ENCODE peak calls at places on chromosomes 3 and 15, in nine cellular contexts. One of them, this sample, is unnamed.

GRCh38 chr3:39850707-39851014 is 41.3 kb downstream of the MYRIP start:
- DNase-seq in WERI-Rb-1: no peak
- DNase-seq in neural progenitor cell: no peak
- DNase-seq in choroid plexus epithelial cell: no peak
- DNase-seq in heart left ventricle: no peak
- DNase-seq in GM12865: no peak
- DNase-seq in CD8-positive, alpha-beta T cell: no peak
- DNase-seq in adrenal gland: no peak
- DNase-seq in cardiac muscle cell: no peak
- DNase-seq in this sample: no peak

GRCh38 chr3:141876891-141877561 is 583 bp downstream of the ATP1B3 start:
- DNase-seq in cardiac muscle cell: peak
- DNase-seq in choroid plexus epithelial cell: peak
- DNase-seq in WERI-Rb-1: peak
- DNase-seq in neural progenitor cell: peak
- DNase-seq in heart left ventricle: peak
- DNase-seq in GM12865: peak
- DNase-seq in adrenal gland: peak
- DNase-seq in CD8-positive, alpha-beta T cell: peak
- DNase-seq in this sample: no peak

GRCh38 chr3:134244921-134245320 is 5.7 kb downstream of the RYK start:
- DNase-seq in heart left ventricle: no peak
- DNase-seq in cardiac muscle cell: no peak
- DNase-seq in adrenal gland: no peak
- DNase-seq in neural progenitor cell: no peak
- DNase-seq in CD8-positive, alpha-beta T cell: no peak
- DNase-seq in choroid plexus epithelial cell: no peak
- DNase-seq in GM12865: no peak
- DNase-seq in WERI-Rb-1: no peak
- DNase-seq in this sample: no peak

GRCh38 chr3:142586803-142587406 is 8.4 kb upstream of the ATR start:
- DNase-seq in adrenal gland: peak
- DNase-seq in CD8-positive, alpha-beta T cell: no peak
- DNase-seq in choroid plexus epithelial cell: peak
- DNase-seq in heart left ventricle: no peak
- DNase-seq in GM12865: peak
- DNase-seq in neural progenitor cell: peak
- DNase-seq in WERI-Rb-1: peak
- DNase-seq in cardiac muscle cell: peak
- DNase-seq in this sample: no peak

GRCh38 chr3:126132751-126133511 is 47.5 kb downstream of the ALDH1L1 start:
- DNase-seq in neural progenitor cell: peak
- DNase-seq in adrenal gland: no peak
- DNase-seq in CD8-positive, alpha-beta T cell: no peak
- DNase-seq in cardiac muscle cell: peak
- DNase-seq in WERI-Rb-1: peak
- DNase-seq in choroid plexus epithelial cell: peak
- DNase-seq in GM12865: no peak
- DNase-seq in heart left ventricle: no peak
- DNase-seq in this sample: no peak

GRCh38 chr3:123431658-123432323 is 17.1 kb downstream of the ADCY5 start:
- DNase-seq in WERI-Rb-1: no peak
- DNase-seq in heart left ventricle: no peak
- DNase-seq in CD8-positive, alpha-beta T cell: no peak
- DNase-seq in GM12865: no peak
- DNase-seq in choroid plexus epithelial cell: no peak
- DNase-seq in cardiac muscle cell: no peak
- DNase-seq in neural progenitor cell: no peak
- DNase-seq in adrenal gland: no peak
- DNase-seq in this sample: no peak

GRCh38 chr3:30751610-30752299 is 142.7 kb downstream of the GADL1 start:
- DNase-seq in heart left ventricle: no peak
- DNase-seq in neural progenitor cell: peak
- DNase-seq in choroid plexus epithelial cell: peak
- DNase-seq in cardiac muscle cell: peak
- DNase-seq in WERI-Rb-1: peak
- DNase-seq in CD8-positive, alpha-beta T cell: peak
- DNase-seq in GM12865: peak
- DNase-seq in adrenal gland: peak
- DNase-seq in this sample: no peak

GRCh38 chr3:52062499-52062898 is 6.1 kb upstream of the DUSP7 start:
- DNase-seq in GM12865: peak
- DNase-seq in CD8-positive, alpha-beta T cell: no peak
- DNase-seq in cardiac muscle cell: peak
- DNase-seq in heart left ventricle: no peak
- DNase-seq in neural progenitor cell: no peak
- DNase-seq in choroid plexus epithelial cell: peak
- DNase-seq in WERI-Rb-1: no peak
- DNase-seq in adrenal gland: peak
- DNase-seq in this sample: peak

GRCh38 chr3:50525191-50525590 is 21.8 kb upstream of the CACNA2D2 start:
- DNase-seq in GM12865: no peak
- DNase-seq in CD8-positive, alpha-beta T cell: no peak
- DNase-seq in choroid plexus epithelial cell: no peak
- DNase-seq in heart left ventricle: no peak
- DNase-seq in WERI-Rb-1: peak
- DNase-seq in adrenal gland: no peak
- DNase-seq in cardiac muscle cell: no peak
- DNase-seq in neural progenitor cell: no peak
- DNase-seq in this sample: no peak

GRCh38 chr15:82045179-82045891 is 483 bp downstream of the MEX3B start:
- DNase-seq in cardiac muscle cell: peak
- DNase-seq in adrenal gland: peak
- DNase-seq in heart left ventricle: peak
- DNase-seq in choroid plexus epithelial cell: peak
- DNase-seq in CD8-positive, alpha-beta T cell: no peak
- DNase-seq in GM12865: peak
- DNase-seq in WERI-Rb-1: peak
- DNase-seq in neural progenitor cell: peak
- DNase-seq in this sample: no peak

GRCh38 chr3:158097141-158097540 is 9.1 kb downstream of the SHOX2 start:
- DNase-seq in GM12865: no peak
- DNase-seq in choroid plexus epithelial cell: no peak
- DNase-seq in heart left ventricle: no peak
- DNase-seq in neural progenitor cell: no peak
- DNase-seq in CD8-positive, alpha-beta T cell: no peak
- DNase-seq in adrenal gland: no peak
- DNase-seq in cardiac muscle cell: no peak
- DNase-seq in WERI-Rb-1: no peak
- DNase-seq in this sample: no peak
- H3K4me3 ChIP-seq in GM12865: peak
- H3K4me3 ChIP-seq in choroid plexus epithelial cell: no peak
- H3K4me3 ChIP-seq in heart left ventricle: no peak
- H3K4me3 ChIP-seq in neural progenitor cell: no peak
- H3K4me3 ChIP-seq in CD8-positive, alpha-beta T cell: no peak
- H3K4me3 ChIP-seq in adrenal gland: no peak
- H3K4me3 ChIP-seq in cardiac muscle cell: peak
- H3K4me3 ChIP-seq in WERI-Rb-1: no peak
- H3K4me3 ChIP-seq in this sample: no peak

GRCh38 chr3:194424373-194424772 is 25.3 kb upstream of the GP5 start:
- DNase-seq in heart left ventricle: no peak
- DNase-seq in WERI-Rb-1: no peak
- DNase-seq in cardiac muscle cell: no peak
- DNase-seq in adrenal gland: no peak
- DNase-seq in choroid plexus epithelial cell: no peak
- DNase-seq in GM12865: no peak
- DNase-seq in CD8-positive, alpha-beta T cell: no peak
- DNase-seq in neural progenitor cell: no peak
- DNase-seq in this sample: no peak
- TF ChIP-seq CTCF in heart left ventricle: no peak
- TF ChIP-seq CTCF in WERI-Rb-1: no peak
- TF ChIP-seq CTCF in cardiac muscle cell: no peak
- TF ChIP-seq CTCF in adrenal gland: no peak
- TF ChIP-seq CTCF in choroid plexus epithelial cell: no peak
- TF ChIP-seq CTCF in GM12865: no peak
- TF ChIP-seq CTCF in CD8-positive, alpha-beta T cell: no peak
- TF ChIP-seq CTCF in neural progenitor cell: no peak
- TF ChIP-seq CTCF in this sample: no peak

GRCh38 chr3:186258968-186259367 is 103.1 kb downstream of the DGKG start:
- DNase-seq in adrenal gland: no peak
- DNase-seq in CD8-positive, alpha-beta T cell: no peak
- DNase-seq in neural progenitor cell: peak
- DNase-seq in GM12865: no peak
- DNase-seq in choroid plexus epithelial cell: no peak
- DNase-seq in heart left ventricle: no peak
- DNase-seq in cardiac muscle cell: no peak
- DNase-seq in WERI-Rb-1: peak
- DNase-seq in this sample: no peak

GRCh38 chr3:186251948-186252619 is 110.0 kb downstream of the DGKG start:
- DNase-seq in neural progenitor cell: no peak
- DNase-seq in GM12865: no peak
- DNase-seq in WERI-Rb-1: no peak
- DNase-seq in choroid plexus epithelial cell: peak
- DNase-seq in heart left ventricle: peak
- DNase-seq in CD8-positive, alpha-beta T cell: no peak
- DNase-seq in cardiac muscle cell: peak
- DNase-seq in adrenal gland: peak
- DNase-seq in this sample: no peak

GRCh38 chr3:186254676-186255665 is 107.1 kb downstream of the DGKG start:
- DNase-seq in adrenal gland: peak
- DNase-seq in heart left ventricle: peak
- DNase-seq in WERI-Rb-1: no peak
- DNase-seq in cardiac muscle cell: peak
- DNase-seq in neural progenitor cell: no peak
- DNase-seq in GM12865: peak
- DNase-seq in choroid plexus epithelial cell: no peak
- DNase-seq in CD8-positive, alpha-beta T cell: no peak
- DNase-seq in this sample: no peak

GRCh38 chr3:186257866-186258265 is 104.2 kb downstream of the DGKG start:
- DNase-seq in neural progenitor cell: no peak
- DNase-seq in CD8-positive, alpha-beta T cell: no peak
- DNase-seq in choroid plexus epithelial cell: peak
- DNase-seq in heart left ventricle: no peak
- DNase-seq in WERI-Rb-1: no peak
- DNase-seq in GM12865: no peak
- DNase-seq in adrenal gland: no peak
- DNase-seq in cardiac muscle cell: peak
- DNase-seq in this sample: no peak

GRCh38 chr3:186255703-186256331 is 106.2 kb downstream of the DGKG start:
- DNase-seq in heart left ventricle: no peak
- DNase-seq in GM12865: peak
- DNase-seq in neural progenitor cell: peak
- DNase-seq in CD8-positive, alpha-beta T cell: no peak
- DNase-seq in choroid plexus epithelial cell: no peak
- DNase-seq in WERI-Rb-1: peak
- DNase-seq in cardiac muscle cell: no peak
- DNase-seq in adrenal gland: peak
- DNase-seq in this sample: no peak
- H3K4me3 ChIP-seq in heart left ventricle: no peak
- H3K4me3 ChIP-seq in GM12865: no peak
- H3K4me3 ChIP-seq in neural progenitor cell: no peak
- H3K4me3 ChIP-seq in CD8-positive, alpha-beta T cell: no peak
- H3K4me3 ChIP-seq in choroid plexus epithelial cell: no peak
- H3K4me3 ChIP-seq in WERI-Rb-1: no peak
- H3K4me3 ChIP-seq in cardiac muscle cell: no peak
- H3K4me3 ChIP-seq in adrenal gland: peak
- H3K4me3 ChIP-seq in this sample: no peak

GRCh38 chr15:72382146-72382545 is 6.3 kb upstream of the HEXA start:
- DNase-seq in choroid plexus epithelial cell: peak
- DNase-seq in GM12865: peak
- DNase-seq in CD8-positive, alpha-beta T cell: no peak
- DNase-seq in heart left ventricle: no peak
- DNase-seq in adrenal gland: no peak
- DNase-seq in WERI-Rb-1: no peak
- DNase-seq in neural progenitor cell: no peak
- DNase-seq in cardiac muscle cell: peak
- DNase-seq in this sample: no peak
- TF ChIP-seq CTCF in choroid plexus epithelial cell: peak
- TF ChIP-seq CTCF in GM12865: peak
- TF ChIP-seq CTCF in CD8-positive, alpha-beta T cell: no peak
- TF ChIP-seq CTCF in heart left ventricle: no peak
- TF ChIP-seq CTCF in adrenal gland: no peak
- TF ChIP-seq CTCF in WERI-Rb-1: peak
- TF ChIP-seq CTCF in neural progenitor cell: no peak
- TF ChIP-seq CTCF in cardiac muscle cell: peak
- TF ChIP-seq CTCF in this sample: no peak

DNA sequence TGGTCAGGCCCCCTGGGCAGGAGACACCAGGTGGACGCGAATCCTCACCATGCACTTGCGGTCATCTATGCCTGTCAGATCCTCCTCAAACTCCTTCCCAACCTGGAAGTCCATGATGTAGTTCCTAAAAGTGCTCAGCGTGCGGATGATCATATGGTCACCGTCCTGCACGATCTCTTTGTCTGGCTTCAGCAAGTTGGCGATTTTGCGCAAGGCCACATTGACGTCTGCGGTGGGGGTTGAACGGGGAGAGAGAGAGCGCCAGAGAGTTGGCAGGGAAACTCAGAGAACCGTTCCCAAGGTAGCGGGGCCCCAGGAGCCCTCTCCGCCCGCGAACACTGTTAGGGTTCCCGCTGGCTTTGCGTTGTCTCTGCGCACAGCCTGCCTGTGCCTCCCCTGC is 809 bp downstream of the RBP1 start:
- DNase-seq in CD8-positive, alpha-beta T cell: no peak
- DNase-seq in adrenal gland: peak
- DNase-seq in heart left ventricle: peak
- DNase-seq in GM12865: no peak
- DNase-seq in choroid plexus epithelial cell: peak
- DNase-seq in WERI-Rb-1: no peak
- DNase-seq in neural progenitor cell: peak
- DNase-seq in cardiac muscle cell: peak
- DNase-seq in this sample: no peak
- H3K4me3 ChIP-seq in CD8-positive, alpha-beta T cell: no peak
- H3K4me3 ChIP-seq in adrenal gland: peak
- H3K4me3 ChIP-seq in heart left ventricle: peak
- H3K4me3 ChIP-seq in GM12865: no peak
- H3K4me3 ChIP-seq in choroid plexus epithelial cell: peak
- H3K4me3 ChIP-seq in WERI-Rb-1: no peak
- H3K4me3 ChIP-seq in neural progenitor cell: peak
- H3K4me3 ChIP-seq in cardiac muscle cell: peak
- H3K4me3 ChIP-seq in this sample: peak

GRCh38 chr3:158912188-158912587 is 110.3 kb downstream of the MFSD1 start:
- DNase-seq in cardiac muscle cell: no peak
- DNase-seq in adrenal gland: no peak
- DNase-seq in WERI-Rb-1: no peak
- DNase-seq in GM12865: no peak
- DNase-seq in CD8-positive, alpha-beta T cell: no peak
- DNase-seq in choroid plexus epithelial cell: peak
- DNase-seq in neural progenitor cell: no peak
- DNase-seq in heart left ventricle: no peak
- DNase-seq in this sample: no peak
- TF ChIP-seq CTCF in cardiac muscle cell: no peak
- TF ChIP-seq CTCF in adrenal gland: no peak
- TF ChIP-seq CTCF in WERI-Rb-1: peak
- TF ChIP-seq CTCF in GM12865: no peak
- TF ChIP-seq CTCF in CD8-positive, alpha-beta T cell: no peak
- TF ChIP-seq CTCF in choroid plexus epithelial cell: peak
- TF ChIP-seq CTCF in neural progenitor cell: peak
- TF ChIP-seq CTCF in heart left ventricle: no peak
- TF ChIP-seq CTCF in this sample: no peak

GRCh38 chr3:70805044-70805732 is 492.8 kb upstream of the MDFIC2 start:
- DNase-seq in cardiac muscle cell: peak
- DNase-seq in CD8-positive, alpha-beta T cell: no peak
- DNase-seq in neural progenitor cell: no peak
- DNase-seq in adrenal gland: no peak
- DNase-seq in GM12865: no peak
- DNase-seq in choroid plexus epithelial cell: peak
- DNase-seq in heart left ventricle: no peak
- DNase-seq in WERI-Rb-1: no peak
- DNase-seq in this sample: no peak
- H3K4me3 ChIP-seq in cardiac muscle cell: no peak
- H3K4me3 ChIP-seq in CD8-positive, alpha-beta T cell: no peak
- H3K4me3 ChIP-seq in neural progenitor cell: no peak
- H3K4me3 ChIP-seq in adrenal gland: no peak
- H3K4me3 ChIP-seq in GM12865: no peak
- H3K4me3 ChIP-seq in choroid plexus epithelial cell: no peak
- H3K4me3 ChIP-seq in heart left ventricle: no peak
- H3K4me3 ChIP-seq in WERI-Rb-1: no peak
- H3K4me3 ChIP-seq in this sample: peak

This sample was measured in thoracic aorta.